ENCODE peak calls at places on chromosomes 2 and 18, in eight cellular contexts. H is PC-3, U is upper lobe of right lung, S is HFF-Myc, K is GM23338, A is prostate gland, M is cardiac muscle cell, I is progenitor cell of endocrine pancreas. V is an unnamed sample.

GRCh38 chr2:17518212-17519154 is at the start of gene RAD51AP2:
- DNase-seq in U (peak), M (peak), K (peak), I (peak), A (peak), H (no peak), S (no peak), V (peak)

GRCh38 chr2:174325932-174326879 is 8.5 kb upstream of the SP9 start:
- DNase-seq in H (no peak), A (no peak), I (no peak), K (peak), M (peak), S (no peak), U (no peak), V (peak)

GRCh38 chr18:49591271-49591670 is 29.4 kb downstream of the LIPG start:
- DNase-seq in U (no peak), I (no peak), A (no peak), M (no peak), K (no peak), S (no peak), H (no peak), V (no peak)

GRCh38 chr2:231452799-231453508 is 11.3 kb downstream of the NCL start:
- DNase-seq in M (no peak), H (peak), U (no peak), K (peak), A (no peak), I (no peak), S (no peak), V (no peak)

GRCh38 chr2:63056309-63057065 is 5.9 kb downstream of the OTX1 start:
- DNase-seq in M (no peak), A (no peak), S (no peak), K (peak), H (no peak), I (no peak), U (no peak), V (no peak)

GRCh38 chr2:216017365-216017764 is 4.0 kb upstream of the MREG start:
- DNase-seq in U (no peak), S (no peak), H (peak), I (no peak), A (no peak), K (no peak), M (no peak), V (no peak)

GRCh38 chr18:46155652-46156051 is 51.5 kb downstream of the HAUS1 start:
- DNase-seq in A (no peak), H (peak), S (no peak), U (no peak), K (no peak), I (no peak), M (peak), V (peak)

GRCh38 chr2:127386246-127386645 is 1.5 kb downstream of the MAP3K2 start:
- DNase-seq in M (peak), H (no peak), S (no peak), A (no peak), U (no peak), I (no peak), K (no peak), V (no peak)

GRCh38 chr18:45962461-45962860 is 4.7 kb downstream of the EPG5 start:
- DNase-seq in K (no peak), A (no peak), U (no peak), I (no peak), H (peak), S (no peak), M (peak), V (no peak)

GRCh38 chr2:70247364-70248144 is 874 bp downstream of the TIA1 start:
- DNase-seq in I (no peak), M (peak), K (no peak), A (no peak), H (peak), U (no peak), S (no peak), V (no peak)

GRCh38 chr2:196486145-196486544 is 153.4 kb upstream of the CCDC150 start:
- DNase-seq in K (no peak), H (no peak), U (no peak), A (no peak), M (no peak), I (no peak), S (no peak), V (no peak)

GRCh38 chr2:227252831-227253230 is 72.2 kb upstream of the MFF start:
- DNase-seq in U (no peak), H (no peak), A (no peak), I (no peak), K (no peak), S (no peak), M (no peak), V (no peak)

GRCh38 chr2:28663359-28663758 is 88.3 kb upstream of the PPP1CB start:
- DNase-seq in U (no peak), I (no peak), A (no peak), S (no peak), K (no peak), M (peak), H (peak), V (no peak)

GRCh38 chr2:52805901-52806410 is 961.6 kb upstream of the CHAC2 start:
- DNase-seq in I (no peak), A (no peak), M (no peak), U (no peak), S (no peak), K (no peak), H (no peak), V (no peak)

GRCh38 chr2:187429989-187430388 is 18.1 kb downstream of the CALCRL start:
- DNase-seq in K (no peak), A (no peak), S (no peak), U (no peak), H (peak), I (no peak), M (peak), V (no peak)

GRCh38 chr18:79518683-79519128 is 123.0 kb downstream of the NFATC1 start:
- DNase-seq in S (no peak), U (peak), H (no peak), M (no peak), A (no peak), K (no peak), I (no peak), V (no peak)

GRCh38 chr2:207385903-207386302 is 143.9 kb upstream of the CREB1 start:
- DNase-seq in A (no peak), H (peak), M (peak), U (no peak), S (no peak), K (no peak), I (no peak), V (no peak)

GRCh38 chr2:150599889-150600288 is 112.4 kb upstream of the RND3 start:
- DNase-seq in S (no peak), H (no peak), A (no peak), I (no peak), U (no peak), M (no peak), K (no peak), V (no peak)

GRCh38 chr18:79573921-79574491 is 105.6 kb upstream of the CTDP1 start:
- DNase-seq in H (no peak), U (peak), I (no peak), M (no peak), A (no peak), S (no peak), K (no peak), V (no peak)

DNA sequence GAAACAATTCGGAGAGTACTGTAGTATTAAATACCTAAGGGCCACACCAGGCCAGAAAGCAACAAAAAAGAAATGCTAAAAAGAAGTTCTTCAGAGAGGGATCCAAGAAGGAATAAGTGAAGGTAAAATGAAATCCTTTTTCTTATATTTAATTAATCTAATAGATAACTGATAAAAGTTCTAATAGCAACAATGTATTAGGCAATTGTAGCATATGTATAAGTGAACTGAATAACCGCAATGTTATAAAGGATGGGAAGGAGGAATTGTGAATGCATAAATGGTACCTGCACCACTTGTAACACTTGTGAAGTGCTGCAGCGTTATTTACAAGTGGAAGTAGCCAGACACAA is 21.8 kb downstream of the TMSB10 start:
- DNase-seq in A (no peak), S (no peak), H (no peak), U (no peak), M (no peak), K (no peak), I (no peak), V (no peak)
- TF ChIP-seq CTCF in A (no peak), S (no peak), H (no peak), U (no peak), M (no peak), K (no peak), I (no peak), V (no peak)

GRCh38 chr18:25102657-25103056 is 249.3 kb downstream of the ZNF521 start:
- DNase-seq in K (no peak), U (no peak), H (no peak), M (no peak), S (no peak), A (no peak), I (no peak), V (no peak)

GRCh38 chr18:25103468-25104155 is 248.4 kb downstream of the ZNF521 start:
- DNase-seq in K (no peak), M (no peak), H (no peak), U (no peak), S (no peak), I (no peak), A (no peak), V (no peak)

GRCh38 chr18:25097119-25098114 is 254.5 kb downstream of the ZNF521 start:
- DNase-seq in M (peak), S (no peak), H (no peak), A (no peak), U (no peak), K (no peak), I (no peak), V (no peak)

DNA sequence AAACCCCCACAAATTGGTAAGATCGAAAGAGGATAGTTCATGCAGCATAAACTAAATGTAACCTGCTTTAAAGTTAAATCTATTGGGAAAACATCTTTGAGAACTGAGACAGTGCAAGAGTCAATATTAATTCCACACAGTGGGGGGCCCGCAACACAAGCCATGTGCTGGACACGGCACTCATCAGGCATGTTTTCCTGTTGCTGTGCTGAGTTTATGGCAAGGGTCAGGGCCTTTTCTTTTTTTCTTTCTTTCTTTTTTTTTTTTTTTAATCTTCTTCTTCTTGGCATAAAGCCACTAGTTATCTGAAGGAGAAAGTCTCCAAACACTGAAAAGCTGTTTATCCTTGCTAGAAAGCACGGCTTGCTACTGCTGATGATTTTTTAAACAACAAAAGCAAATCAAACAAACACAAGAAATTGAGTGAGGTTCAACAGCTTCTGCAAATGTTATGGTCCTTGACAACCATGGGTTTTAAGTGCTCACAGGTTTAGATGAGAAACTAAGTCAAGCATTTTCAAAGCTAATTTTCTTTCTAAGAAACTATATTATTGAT is 252.1 kb downstream of the ZNF521 start:
- DNase-seq in A (no peak), H (no peak), U (no peak), S (no peak), M (peak), K (no peak), I (no peak), V (no peak)
- TF ChIP-seq CTCF in A (no peak), H (no peak), U (no peak), S (no peak), M (peak), K (no peak), I (no peak), V (no peak)

DNA sequence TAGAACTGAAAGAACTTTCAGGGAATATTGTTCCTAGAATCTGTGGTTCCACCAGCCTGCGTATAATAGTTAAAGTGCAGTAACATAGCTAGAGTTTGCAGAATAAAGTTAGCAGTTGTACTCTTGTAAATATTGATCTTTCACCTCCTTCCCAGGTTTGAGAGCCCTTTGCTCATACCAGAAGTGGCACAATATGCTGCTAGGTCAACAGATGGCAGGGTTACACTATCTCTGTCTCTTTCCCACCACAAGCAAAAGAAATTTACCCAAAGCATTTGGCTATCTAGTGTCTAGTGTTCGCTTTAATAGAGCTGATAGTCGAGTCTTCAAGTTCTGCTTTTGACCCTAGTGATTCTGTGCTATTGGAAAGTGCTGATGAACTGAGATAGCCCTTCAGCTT is 119.0 kb upstream of the KLHL14 start:
- DNase-seq in H (no peak), K (no peak), M (no peak), I (no peak), A (no peak), S (no peak), U (no peak), V (no peak)
- TF ChIP-seq CTCF in H (no peak), K (no peak), M (no peak), I (no peak), A (no peak), S (no peak), U (no peak), V (peak)

GRCh38 chr2:64914247-64914646 is 75.0 kb upstream of the SLC1A4 start:
- DNase-seq in I (no peak), U (no peak), A (no peak), M (no peak), S (no peak), H (no peak), K (no peak), V (no peak)

GRCh38 chr2:64910972-64911433 is 78.2 kb upstream of the SLC1A4 start:
- DNase-seq in K (no peak), H (no peak), A (no peak), M (no peak), I (no peak), U (no peak), S (no peak), V (no peak)

GRCh38 chr2:64914735-64915509 is 74.3 kb upstream of the SLC1A4 start:
- DNase-seq in K (no peak), S (peak), U (no peak), M (peak), A (no peak), I (no peak), H (no peak), V (no peak)

GRCh38 chr2:64915510-64915900 is 73.7 kb upstream of the SLC1A4 start:
- DNase-seq in S (no peak), A (no peak), M (no peak), K (no peak), H (no peak), I (no peak), U (no peak), V (no peak)

GRCh38 chr2:64913357-64913869 is 75.8 kb upstream of the SLC1A4 start:
- DNase-seq in H (peak), I (peak), S (no peak), A (no peak), K (peak), U (no peak), M (no peak), V (no peak)
- TF ChIP-seq CTCF in H (peak), I (peak), S (peak), A (peak), K (peak), U (peak), M (no peak), V (no peak)

GRCh38 chr2:160377204-160377995 is 116.2 kb downstream of the RBMS1 start:
- DNase-seq in H (no peak), K (peak), S (no peak), M (peak), I (no peak), A (no peak), U (no peak), V (no peak)
- TF ChIP-seq CTCF in H (peak), K (peak), S (no peak), M (no peak), I (peak), A (no peak), U (no peak), V (no peak)

DNA sequence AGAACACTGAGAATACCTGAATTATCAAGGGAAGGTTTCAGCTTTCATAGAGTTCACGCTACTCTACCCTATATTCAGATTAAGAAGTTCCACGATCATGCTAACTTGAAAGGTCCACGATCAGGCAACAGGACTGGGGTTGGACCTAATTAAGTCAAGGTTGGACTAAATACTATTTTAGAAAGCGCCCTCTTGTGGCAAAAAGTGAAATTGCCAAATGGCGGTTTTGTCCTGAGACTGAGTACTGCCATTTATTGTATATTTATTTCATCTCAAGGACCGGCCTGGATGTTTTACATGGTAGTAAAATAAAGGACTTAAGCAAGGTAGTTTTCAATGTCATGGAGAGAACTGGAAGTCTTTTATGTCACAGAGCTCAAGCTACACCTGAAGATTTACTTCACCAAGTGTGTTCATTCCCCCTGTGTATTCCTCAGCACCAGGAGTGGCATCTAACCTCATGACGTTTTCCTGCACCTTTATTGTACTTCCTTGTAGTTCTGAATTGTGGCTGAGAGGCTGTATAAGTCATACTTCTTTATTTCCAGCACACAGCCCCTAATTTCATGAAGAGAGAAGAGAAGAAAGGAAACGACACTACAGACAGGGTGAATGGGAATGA is 56.8 kb downstream of the SRD5A2 start:
- DNase-seq in S (peak), U (no peak), A (no peak), H (peak), K (peak), M (peak), I (peak), V (peak)
- TF ChIP-seq CTCF in S (peak), U (peak), A (peak), H (peak), K (peak), M (peak), I (peak), V (peak)

GRCh38 chr18:9337875-9338274 is 3.3 kb downstream of the TWSG1 start:
- DNase-seq in H (peak), M (no peak), K (no peak), U (no peak), S (no peak), A (no peak), I (no peak), V (no peak)

GRCh38 chr18:9333441-9334350 is 877 bp upstream of the TWSG1 start:
- DNase-seq in A (peak), U (no peak), M (no peak), I (no peak), K (peak), S (no peak), H (no peak), V (no peak)

GRCh38 chr18:9335255-9336045 is 877 bp downstream of the TWSG1 start:
- DNase-seq in U (no peak), A (no peak), K (no peak), S (no peak), I (no peak), M (peak), H (peak), V (no peak)

GRCh38 chr18:9336827-9337226 is 2.3 kb downstream of the TWSG1 start:
- DNase-seq in S (no peak), H (no peak), A (no peak), U (no peak), I (no peak), M (no peak), K (no peak), V (no peak)

GRCh38 chr18:9334351-9335254 is at the start of gene TWSG1:
- DNase-seq in S (peak), K (peak), M (peak), U (peak), A (peak), H (peak), I (peak), V (peak)
- TF ChIP-seq CTCF in S (peak), K (no peak), M (peak), U (peak), A (peak), H (peak), I (peak), V (peak)

V was measured in AG09319.